ENCODE peak calls at places on chromosomes 4 and X, in four cellular contexts. D, X, B and K are unnamed samples.

GRCh38 chr4:166165829-166166420 is 292.9 kb downstream of the TLL1 start:
- DNase-seq in D (peak), X (peak), B (no peak), K (no peak)

GRCh38 chr4:52925531-52925968 is 63.4 kb downstream of the RASL11B start:
- DNase-seq in D (no peak), X (no peak), B (no peak), K (no peak)

GRCh38 chr4:106773106-106773905 is 262.8 kb downstream of the DKK2 start:
- DNase-seq in D (no peak), X (no peak), B (no peak), K (no peak)

GRCh38 chr4:3321295-3321889 is 28.6 kb downstream of the RGS12 start:
- DNase-seq in D (no peak), X (no peak), B (peak), K (peak)

GRCh38 chr4:10093801-10094552 is 22.6 kb downstream of the WDR1 start:
- DNase-seq in D (no peak), X (no peak), B (peak), K (no peak)

GRCh38 chrX:46912673-46913491 is 661 bp downstream of the JADE3 start:
- DNase-seq in D (peak), X (peak), B (peak), K (peak)

GRCh38 chr4:97366661-97367060 is 776.6 kb downstream of the STPG2 start:
- DNase-seq in D (no peak), X (no peak), B (no peak), K (no peak)

GRCh38 chr4:40672528-40673522 is 43.2 kb upstream of the RBM47 start:
- DNase-seq in D (peak), X (no peak), B (no peak), K (peak)

GRCh38 chr4:118417325-118417724 is 64.5 kb upstream of the PRSS12 start:
- DNase-seq in D (no peak), X (no peak), B (no peak), K (no peak)

GRCh38 chr4:23789765-23790164 is 100.1 kb downstream of the PPARGC1A start:
- DNase-seq in D (no peak), X (peak), B (peak), K (peak)

GRCh38 chr4:108709234-108709633 is 53.6 kb downstream of the ETNPPL start:
- DNase-seq in D (no peak), X (no peak), B (no peak), K (no peak)

GRCh38 chr4:61397174-61397573 is 197.0 kb downstream of the ADGRL3 start:
- DNase-seq in D (no peak), X (no peak), B (no peak), K (no peak)

GRCh38 chrX:130413415-130413814 is 11.6 kb downstream of the RBMX2 start:
- DNase-seq in D (no peak), X (no peak), B (no peak), K (no peak)

GRCh38 chrX:50202539-50202938 is 1.7 kb upstream of the AKAP4 start:
- DNase-seq in D (no peak), X (no peak), B (no peak), K (no peak)

GRCh38 chr4:119672086-119672485 is 43.5 kb upstream of the PDE5A start:
- DNase-seq in D (no peak), X (no peak), B (no peak), K (no peak)

GRCh38 chrX:34521563-34521962 is 135.5 kb downstream of the TMEM47 start:
- DNase-seq in D (peak), X (no peak), B (no peak), K (no peak)

GRCh38 chr4:101039367-101039766 is 308.0 kb downstream of the PPP3CA start:
- DNase-seq in D (no peak), X (no peak), B (no peak), K (no peak)

GRCh38 chrX:106932960-106933537 is 12.8 kb downstream of the CLDN2 start:
- DNase-seq in D (peak), X (no peak), B (no peak), K (no peak)

GRCh38 chrX:104195489-104196084 is 29.3 kb downstream of the FAM199X start:
- DNase-seq in D (peak), X (no peak), B (no peak), K (no peak)

DNA sequence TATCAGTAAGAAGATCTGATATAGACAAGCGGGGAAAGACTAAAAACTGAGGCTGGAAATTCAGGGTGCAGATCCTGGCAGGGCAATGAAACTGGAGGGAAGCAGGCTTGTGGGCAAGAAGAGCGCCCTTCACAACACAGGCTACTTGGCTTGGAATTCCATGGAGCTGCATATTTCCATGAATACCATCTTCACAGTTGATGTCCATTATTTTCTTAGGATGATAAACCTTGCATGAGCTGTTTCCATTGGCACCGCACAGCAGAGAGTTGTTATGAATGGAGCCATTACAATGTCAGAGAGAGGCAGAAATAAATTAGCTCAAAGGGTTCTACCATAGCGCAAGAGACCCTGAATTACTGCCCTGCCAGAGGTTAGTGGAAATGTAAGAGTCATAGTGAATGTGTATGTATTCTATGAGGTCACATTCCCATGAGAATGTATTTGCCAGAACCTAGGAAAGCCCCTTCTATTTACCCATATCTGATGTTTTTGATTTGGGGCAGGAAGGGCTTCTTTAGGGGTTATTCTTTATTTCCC is 215.5 kb downstream of the PALLD start:
- DNase-seq in D (no peak), X (no peak), B (no peak), K (no peak)
- H3K4me3 ChIP-seq in D (no peak), X (no peak), B (no peak), K (no peak)

GRCh38 chr4:88857588-88857987 is 160.0 kb upstream of the NAP1L5 start:
- DNase-seq in D (no peak), X (no peak), B (no peak), K (no peak)
- H3K4me3 ChIP-seq in D (no peak), X (no peak), B (no peak), K (no peak)

DNA sequence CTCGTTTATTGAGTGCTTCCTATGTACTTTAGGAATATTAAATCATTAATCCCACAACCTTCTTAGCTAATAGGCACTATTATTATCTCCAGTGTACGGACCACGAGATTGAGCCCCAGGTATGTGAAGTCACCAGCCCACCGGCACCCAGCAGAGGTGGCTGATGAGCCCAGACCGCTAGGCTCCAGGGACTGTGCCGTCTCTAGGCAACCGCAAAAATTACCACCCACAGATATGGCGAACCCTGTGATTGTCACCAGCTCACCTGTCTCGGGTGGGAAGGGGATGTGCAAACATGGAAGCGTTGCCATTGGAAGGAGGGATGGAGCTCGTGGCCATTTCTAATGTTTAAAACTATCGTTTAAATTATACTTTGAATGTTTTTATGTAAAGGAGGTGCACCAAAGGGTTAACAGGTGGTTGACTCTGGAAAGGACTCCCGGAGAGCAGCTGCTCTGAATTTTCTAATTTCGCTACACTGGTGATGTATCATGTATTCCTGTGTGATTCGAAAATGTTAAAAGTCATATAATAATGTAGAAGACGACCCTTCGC is 21.0 kb upstream of the JAKMIP1 start:
- DNase-seq in D (no peak), X (no peak), B (no peak), K (no peak)
- H3K4me3 ChIP-seq in D (no peak), X (peak), B (no peak), K (no peak)

GRCh38 chr4:139975830-139976272 is 178.1 kb downstream of the MAML3 start:
- DNase-seq in D (no peak), X (peak), B (no peak), K (no peak)
- H3K4me3 ChIP-seq in D (no peak), X (no peak), B (no peak), K (no peak)

DNA sequence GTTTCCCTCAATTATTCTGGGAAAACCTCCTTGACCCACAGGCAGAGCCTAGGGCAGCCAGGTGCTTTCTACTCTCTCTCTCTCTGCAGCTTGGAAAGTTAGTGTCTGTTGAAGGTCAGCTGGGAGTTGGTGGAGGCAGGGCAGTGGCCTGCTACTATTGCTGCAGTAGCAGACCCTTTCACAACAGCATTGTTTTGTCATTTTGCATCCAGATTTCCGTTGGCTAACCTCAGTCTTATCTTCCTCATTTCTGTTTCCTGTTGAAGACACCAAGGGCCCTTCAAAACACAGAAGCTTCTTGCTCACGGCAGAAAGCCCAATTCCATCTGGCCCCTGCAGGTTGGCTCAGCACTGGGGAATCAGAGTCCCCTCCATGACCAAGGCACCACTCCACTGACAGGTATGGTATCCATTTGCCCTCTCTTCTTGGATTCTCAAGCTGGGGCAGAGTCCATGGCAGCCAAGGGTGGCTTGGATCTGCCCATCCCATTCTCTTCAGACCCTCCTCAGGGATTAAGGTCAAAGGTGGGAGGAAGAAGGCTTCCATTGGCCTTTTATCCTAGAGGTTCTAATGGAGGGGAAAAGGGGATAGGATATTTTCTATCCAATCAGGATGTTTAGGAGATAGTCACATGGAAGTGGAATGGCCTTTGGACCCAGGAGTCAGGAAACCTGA is 24.6 kb downstream of the VSIG4 start:
- DNase-seq in D (no peak), X (peak), B (peak), K (peak)
- H3K4me3 ChIP-seq in D (no peak), X (peak), B (no peak), K (no peak)

GRCh38 chrX:30301977-30302376 is 7.2 kb downstream of the NR0B1 start:
- DNase-seq in D (peak), X (no peak), B (no peak), K (no peak)
- H3K4me3 ChIP-seq in D (no peak), X (no peak), B (no peak), K (no peak)

GRCh38 chr4:94412019-94413017 is 39.4 kb upstream of the PDLIM5 start:
- DNase-seq in D (peak), X (peak), B (no peak), K (no peak)
- H3K4me3 ChIP-seq in D (peak), X (no peak), B (no peak), K (peak)

GRCh38 chrX:123964155-123964554 is 2.6 kb downstream of the STAG2 start:
- DNase-seq in D (no peak), X (no peak), B (no peak), K (no peak)
- H3K4me3 ChIP-seq in D (no peak), X (peak), B (no peak), K (no peak)